ENCODE peak calls at places on chromosomes 2 and 18, in five cellular contexts. Y, H, K, W and N are unnamed samples.

GRCh38 chr2:143841935-143842334 is 678.0 kb downstream of the ZEB2 start:
- DNase-seq in Y (no peak), W (peak), K (no peak), H (peak), N (no peak)

GRCh38 chr18:80232710-80233109 is 14.6 kb downstream of the PARD6G start:
- DNase-seq in Y (no peak), H (no peak), K (no peak), W (no peak), N (no peak)

GRCh38 chr2:126668254-126668653 is 12.3 kb downstream of the GYPC start:
- DNase-seq in K (no peak), Y (no peak), W (no peak), H (no peak), N (no peak)

GRCh38 chr18:54850598-54850997 is 22.3 kb downstream of the RAB27B start:
- DNase-seq in H (no peak), W (no peak), Y (no peak), K (no peak), N (no peak)

GRCh38 chr2:12918841-12919445 is 202.2 kb downstream of the TRIB2 start:
- DNase-seq in Y (no peak), K (peak), H (peak), W (no peak), N (no peak)

GRCh38 chr2:159922563-159922962 is 124.6 kb upstream of the CD302 start:
- DNase-seq in Y (peak), H (peak), K (no peak), W (no peak), N (no peak)

GRCh38 chr2:146414456-146414855 is 1430.4 kb upstream of the ACVR2A start:
- DNase-seq in Y (no peak), H (no peak), W (no peak), K (no peak), N (no peak)

GRCh38 chr2:195594916-195595694 is 61.9 kb upstream of the SLC39A10 start:
- DNase-seq in Y (no peak), K (no peak), W (no peak), H (no peak), N (no peak)

GRCh38 chr2:145845207-145845894 is 1325.4 kb upstream of the ZEB2 start:
- DNase-seq in H (peak), K (no peak), W (no peak), Y (no peak), N (no peak)

GRCh38 chr2:98563394-98563793 is 44.9 kb downstream of the COA5 start:
- DNase-seq in Y (no peak), W (no peak), H (no peak), K (no peak), N (no peak)

GRCh38 chr18:6681331-6681875 is 48.1 kb upstream of the ARHGAP28 start:
- DNase-seq in H (peak), K (no peak), W (no peak), Y (no peak), N (no peak)

GRCh38 chr2:98280376-98281102 is 65.7 kb upstream of the CNGA3 start:
- DNase-seq in H (no peak), K (no peak), W (peak), Y (peak), N (peak)

GRCh38 chr2:70081221-70081620 is 6.1 kb upstream of the PCBP1 start:
- DNase-seq in H (no peak), K (no peak), W (no peak), Y (no peak), N (no peak)

GRCh38 chr2:134927195-134927594 is 8.6 kb downstream of the CCNT2 start:
- DNase-seq in K (no peak), H (peak), W (no peak), Y (no peak), N (no peak)

GRCh38 chr2:142868281-142868762 is 9.1 kb upstream of the KYNU start:
- DNase-seq in W (no peak), K (no peak), H (peak), Y (no peak), N (no peak)

GRCh38 chr2:238239552-238239871 is 326 bp downstream of the HES6 start:
- DNase-seq in H (no peak), K (no peak), W (peak), Y (no peak), N (no peak)

GRCh38 chr2:25736899-25737515 is 63.6 kb upstream of the DTNB start:
- DNase-seq in H (no peak), Y (no peak), K (no peak), W (no peak), N (no peak)

DNA sequence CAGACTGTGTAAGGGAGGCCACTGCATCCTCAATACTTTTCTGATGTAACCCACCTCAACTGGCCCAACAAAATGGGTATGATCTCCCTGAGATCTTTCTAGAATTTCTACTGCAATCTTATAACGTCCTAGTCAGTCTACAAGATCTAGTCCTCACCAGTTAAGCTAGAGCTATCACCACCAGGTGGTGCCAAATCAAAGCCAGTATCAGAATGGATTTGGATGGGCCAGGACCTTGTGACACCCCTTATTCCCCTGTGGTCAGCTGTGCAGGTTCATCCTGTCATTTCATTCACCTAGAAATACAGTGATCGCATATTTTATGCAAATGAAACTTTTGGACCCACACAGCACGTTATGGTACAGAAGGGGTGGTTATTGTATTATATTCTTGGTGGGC is 90.3 kb downstream of the OLA1 start:
- DNase-seq in K (no peak), H (peak), Y (peak), W (peak), N (no peak)
- TF ChIP-seq CTCF in K (peak), H (peak), Y (peak), W (peak), N (peak)

GRCh38 chr18:67280843-67281242 is 235.7 kb downstream of the DSEL start:
- DNase-seq in K (no peak), Y (no peak), W (no peak), H (no peak), N (no peak)

GRCh38 chr18:67281746-67282145 is 234.8 kb downstream of the DSEL start:
- DNase-seq in Y (no peak), H (no peak), K (no peak), W (no peak), N (no peak)

GRCh38 chr18:67282796-67283195 is 233.7 kb downstream of the DSEL start:
- DNase-seq in H (peak), Y (no peak), K (peak), W (peak), N (no peak)

GRCh38 chr18:67273288-67273687 is 243.2 kb downstream of the DSEL start:
- DNase-seq in Y (no peak), W (no peak), H (no peak), K (no peak), N (no peak)

GRCh38 chr18:67278984-67279383 is 237.5 kb downstream of the DSEL start:
- DNase-seq in Y (no peak), K (no peak), H (no peak), W (no peak), N (no peak)
- TF ChIP-seq CTCF in Y (no peak), K (no peak), H (peak), W (no peak), N (no peak)

DNA sequence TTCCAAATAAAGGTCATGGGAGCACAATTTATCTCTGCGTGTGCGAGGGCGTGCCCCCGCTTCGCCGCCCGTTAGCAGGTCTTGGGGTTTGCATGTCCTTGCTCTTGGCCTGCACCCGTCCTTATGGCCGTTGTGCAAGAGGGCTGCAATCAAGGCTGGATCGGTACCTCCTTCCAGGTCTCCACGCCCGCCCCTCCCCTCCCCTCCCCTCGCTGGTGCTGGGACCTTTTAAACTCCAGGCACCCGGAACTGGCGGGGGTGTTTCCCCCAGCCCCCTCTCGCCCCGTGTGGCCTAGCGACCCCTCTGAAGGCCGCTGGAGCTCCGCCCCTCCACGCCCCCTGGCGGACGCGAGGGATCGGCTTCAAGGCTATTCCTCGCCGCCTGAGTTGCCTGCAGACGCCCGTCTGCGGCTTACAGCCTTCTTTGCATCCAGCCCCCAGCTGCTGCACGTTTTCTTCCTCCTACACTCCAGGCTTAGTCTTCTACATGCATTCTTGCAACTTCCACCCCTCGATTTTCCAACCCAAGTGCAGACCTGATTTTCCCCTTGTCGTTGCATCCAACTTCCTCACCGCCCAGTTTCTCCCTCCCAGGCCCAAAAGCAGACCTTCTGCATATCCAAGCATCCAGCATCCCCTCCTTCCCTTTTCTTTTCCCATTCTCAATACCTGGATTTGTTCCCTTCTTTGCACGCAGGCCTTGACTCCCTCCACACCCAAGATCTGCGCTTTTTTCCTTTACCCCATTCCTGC is 577 bp downstream of the IDH1 start:
- DNase-seq in Y (peak), W (peak), H (peak), K (no peak), N (no peak)
- TF ChIP-seq CTCF in Y (peak), W (peak), H (peak), K (peak), N (peak)

DNA sequence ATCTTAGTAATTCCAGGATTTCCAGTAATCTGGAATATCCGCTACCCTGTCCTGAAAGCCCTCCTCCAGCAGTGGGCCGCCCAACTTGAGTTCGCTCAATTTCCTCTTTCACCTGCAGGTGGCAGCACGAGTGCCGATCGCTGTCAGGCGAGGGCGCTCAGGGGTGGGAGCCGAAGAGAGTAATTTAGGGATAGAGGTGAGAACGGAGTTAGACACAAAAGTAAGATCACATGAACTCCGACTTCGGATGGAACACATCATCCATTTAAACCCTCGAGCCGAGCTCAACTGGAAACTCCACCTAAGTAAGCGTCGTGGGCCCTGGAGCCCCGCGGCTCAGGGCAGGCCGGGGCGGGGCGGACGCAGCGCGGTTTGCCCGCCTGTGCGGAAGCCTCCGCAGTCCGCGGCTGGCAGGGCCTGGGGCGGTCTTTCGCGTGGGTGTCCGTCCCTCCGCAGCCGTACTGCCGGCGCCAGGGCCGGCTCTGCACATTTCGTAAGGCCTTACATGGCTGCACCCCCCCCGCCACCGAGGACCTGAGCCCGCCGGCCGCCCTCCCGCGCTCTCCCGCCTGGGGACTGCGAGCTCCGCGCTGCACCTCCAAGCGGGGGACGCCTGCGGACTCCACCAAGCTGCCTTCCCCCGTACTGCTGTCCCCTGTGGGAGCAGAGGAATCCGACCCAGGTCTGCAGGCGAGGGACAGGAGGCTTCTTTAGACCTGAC is 61.2 kb downstream of the SEMA4F start:
- DNase-seq in Y (peak), W (peak), K (peak), H (peak), N (no peak)
- TF ChIP-seq CTCF in Y (peak), W (peak), K (peak), H (peak), N (peak)

GRCh38 chr2:102271844-102272243 is 39.5 kb upstream of the IL1RL1 start:
- DNase-seq in K (no peak), W (no peak), Y (no peak), H (no peak), N (no peak)
- TF ChIP-seq CTCF in K (no peak), W (no peak), Y (no peak), H (no peak), N (peak)

GRCh38 chr2:138829326-138829725 is 49.1 kb upstream of the NXPH2 start:
- DNase-seq in H (peak), K (no peak), Y (peak), W (peak), N (no peak)
- TF ChIP-seq CTCF in H (peak), K (no peak), Y (peak), W (peak), N (peak)

GRCh38 chr2:67008114-67008513 is 389.0 kb upstream of the ETAA1 start:
- DNase-seq in K (no peak), H (no peak), W (no peak), Y (no peak), N (no peak)

GRCh38 chr2:67006373-67006960 is 390.7 kb upstream of the ETAA1 start:
- DNase-seq in W (no peak), Y (no peak), K (no peak), H (no peak), N (no peak)

DNA sequence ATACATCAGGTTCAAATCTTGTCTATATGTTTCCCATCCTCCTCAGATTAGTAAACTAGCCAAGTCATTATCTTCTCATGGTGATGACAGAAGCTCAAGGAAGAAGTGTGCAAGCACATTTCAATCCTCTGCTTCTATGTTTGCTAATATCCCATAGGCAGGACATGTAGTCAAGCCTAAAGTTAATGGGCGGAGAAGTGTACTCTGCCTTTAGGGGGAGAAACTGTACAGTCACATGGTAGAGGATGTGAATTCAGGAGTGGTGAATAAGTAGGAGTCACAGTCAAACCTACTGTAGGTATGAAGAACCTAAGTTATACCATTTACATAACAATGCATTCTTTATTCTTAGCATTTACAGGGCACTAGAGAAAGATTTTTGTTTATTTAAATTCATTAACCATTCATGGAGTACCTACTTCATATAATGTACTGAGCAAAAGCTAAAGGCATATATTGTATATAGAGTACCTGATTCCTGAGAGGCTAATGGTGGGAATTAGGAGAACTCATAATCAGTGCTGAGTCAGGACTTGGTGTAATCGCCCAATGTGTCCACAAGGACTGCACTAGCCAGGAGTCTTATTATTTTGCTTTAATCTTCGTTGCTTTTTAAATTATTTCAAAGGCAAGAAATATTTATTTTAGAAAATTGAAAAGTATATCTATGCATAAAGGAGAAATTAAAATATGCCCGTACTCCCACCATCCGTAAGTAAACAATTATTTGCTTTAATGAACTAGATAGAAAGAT is 394.3 kb upstream of the ETAA1 start:
- DNase-seq in Y (no peak), W (peak), H (peak), K (no peak), N (no peak)
- TF ChIP-seq CTCF in Y (no peak), W (peak), H (peak), K (no peak), N (no peak)